ENCODE peak calls at places on chromosomes 6 and 20, in four cellular contexts. D is IMR-90, N is H1, K is mesendoderm. X is an unnamed sample.

GRCh38 chr6:93416575-93417420 is 2.6 kb downstream of the EPHA7 start:
- DNase-seq in N (peak; percentile 79), D (no peak), K (peak; percentile 67), X (peak; percentile 62)

GRCh38 chr6:38215225-38215624 is 395.7 kb downstream of the ZFAND3 start:
- DNase-seq in N (no peak), D (no peak), K (no peak), X (no peak)

GRCh38 chr20:19354950-19355349 is 142.5 kb downstream of the SLC24A3 start:
- DNase-seq in K (no peak), N (no peak), D (no peak), X (no peak)

GRCh38 chr6:159395614-159396013 is 226.4 kb downstream of the FNDC1 start:
- DNase-seq in K (no peak), N (no peak), D (no peak), X (no peak)

GRCh38 chr6:166554316-166554715 is 32.2 kb downstream of the RAMACL start:
- DNase-seq in N (no peak), D (peak; percentile 59), K (no peak), X (no peak)

GRCh38 chr6:41371992-41372525 is 36.7 kb downstream of the NCR2 start:
- DNase-seq in K (peak; percentile 66), D (no peak), N (peak; percentile 54), X (peak; percentile 46)

GRCh38 chr6:129932321-129932720 is 71.2 kb upstream of the TMEM244 start:
- DNase-seq in K (no peak), D (no peak), N (no peak), X (no peak)

GRCh38 chr6:113018351-113019151 is 671.4 kb downstream of the RFPL4B start:
- DNase-seq in D (peak; percentile 74), N (no peak), K (no peak), X (no peak)

GRCh38 chr20:49924247-49924646 is 8.9 kb upstream of the SPATA2 start:
- DNase-seq in K (no peak), N (no peak), D (no peak), X (no peak)

GRCh38 chr20:1177680-1178079 is 7.1 kb downstream of the TMEM74B start:
- DNase-seq in D (peak; percentile 3), N (peak; percentile 57), K (peak; percentile 85), X (peak; percentile 80)

GRCh38 chr6:14210077-14210476 is 92.5 kb downstream of the CD83 start:
- DNase-seq in D (no peak), K (no peak), N (no peak), X (no peak)

GRCh38 chr20:43691928-43692524 is 25.1 kb downstream of the MYBL2 start:
- DNase-seq in N (peak; percentile 78), K (peak; percentile 67), D (peak; percentile 18), X (peak; percentile 66)

GRCh38 chr6:42254505-42254904 is 36.8 kb upstream of the MRPS10 start:
- DNase-seq in D (no peak), N (no peak), K (no peak), X (no peak)

GRCh38 chr20:39651645-39652340 is 689.6 kb downstream of the DHX35 start:
- DNase-seq in K (no peak), D (no peak), N (no peak), X (no peak)

GRCh38 chr20:53186630-53187029 is 214.5 kb downstream of the TSHZ2 start:
- DNase-seq in K (no peak), N (no peak), D (no peak), X (no peak)

GRCh38 chr20:57620999-57621398 is 773 bp upstream of the ZBP1 start:
- DNase-seq in N (peak; percentile 33), D (no peak), K (no peak), X (no peak)

GRCh38 chr20:49579874-49580817 is 12.2 kb upstream of the PTGIS start:
- DNase-seq in N (no peak), D (peak; percentile 85), K (no peak), X (no peak)

GRCh38 chr6:72950114-72950860 is 275.0 kb downstream of the KHDC1L start:
- DNase-seq in K (peak; percentile 69), D (peak; percentile 89), N (no peak), X (no peak)

GRCh38 chr6:66962082-66962481 is 1255.1 kb upstream of the EYS start:
- DNase-seq in K (no peak), D (no peak), N (no peak), X (no peak)

GRCh38 chr6:39377530-39377929 is 55.0 kb upstream of the KCNK16 start:
- DNase-seq in N (peak; percentile 76), D (peak; percentile 44), K (peak; percentile 90), X (peak; percentile 84)

GRCh38 chr6:155125916-155126315 is 130.8 kb downstream of the TIAM2 start:
- DNase-seq in K (no peak), D (peak; percentile 80), N (no peak), X (no peak)

GRCh38 chr6:63306446-63306845 is 13.3 kb downstream of the LGSN start:
- DNase-seq in D (no peak), K (no peak), N (no peak), X (no peak)

GRCh38 chr6:90044833-90045337 is 150.6 kb downstream of the GJA10 start:
- DNase-seq in N (no peak), D (peak; percentile 88), K (peak; percentile 15), X (no peak)

GRCh38 chr6:27177454-27178000 is 70.0 kb upstream of the PRSS16 start:
- DNase-seq in N (peak; percentile 84), D (peak; percentile 83), K (peak; percentile 97), X (peak; percentile 90)

GRCh38 chr6:147099974-147100373 is 104.2 kb upstream of the STXBP5 start:
- DNase-seq in K (no peak), D (peak; percentile 93), N (no peak), X (no peak)

GRCh38 chr6:54697423-54697822 is 149.1 kb upstream of the FAM83B start:
- DNase-seq in K (peak; percentile 46), D (peak; percentile 16), N (no peak), X (no peak)

GRCh38 chr6:133726188-133726587 is 162.7 kb upstream of the TCF21 start:
- DNase-seq in D (no peak), K (no peak), N (no peak), X (no peak)

GRCh38 chr6:132495604-132496079 is 17.3 kb downstream of the STX7 start:
- DNase-seq in D (no peak), N (no peak), K (no peak), X (no peak)

GRCh38 chr6:169186496-169187169 is 67.0 kb downstream of the THBS2 start:
- DNase-seq in K (no peak), D (no peak), N (no peak), X (no peak)

GRCh38 chr20:7790189-7790588 is 150.1 kb downstream of the HAO1 start:
- DNase-seq in D (no peak), N (no peak), K (no peak), X (no peak)

GRCh38 chr6:26022166-26022510 is 59.5 kb downstream of the TRIM38 start:
- DNase-seq in K (peak; percentile 90), N (no peak), D (peak; percentile 88), X (no peak)

GRCh38 chr20:58700823-58701222 is 8.2 kb downstream of the NPEPL1 start:
- DNase-seq in K (no peak), N (no peak), D (no peak), X (peak; percentile 23)

DNA sequence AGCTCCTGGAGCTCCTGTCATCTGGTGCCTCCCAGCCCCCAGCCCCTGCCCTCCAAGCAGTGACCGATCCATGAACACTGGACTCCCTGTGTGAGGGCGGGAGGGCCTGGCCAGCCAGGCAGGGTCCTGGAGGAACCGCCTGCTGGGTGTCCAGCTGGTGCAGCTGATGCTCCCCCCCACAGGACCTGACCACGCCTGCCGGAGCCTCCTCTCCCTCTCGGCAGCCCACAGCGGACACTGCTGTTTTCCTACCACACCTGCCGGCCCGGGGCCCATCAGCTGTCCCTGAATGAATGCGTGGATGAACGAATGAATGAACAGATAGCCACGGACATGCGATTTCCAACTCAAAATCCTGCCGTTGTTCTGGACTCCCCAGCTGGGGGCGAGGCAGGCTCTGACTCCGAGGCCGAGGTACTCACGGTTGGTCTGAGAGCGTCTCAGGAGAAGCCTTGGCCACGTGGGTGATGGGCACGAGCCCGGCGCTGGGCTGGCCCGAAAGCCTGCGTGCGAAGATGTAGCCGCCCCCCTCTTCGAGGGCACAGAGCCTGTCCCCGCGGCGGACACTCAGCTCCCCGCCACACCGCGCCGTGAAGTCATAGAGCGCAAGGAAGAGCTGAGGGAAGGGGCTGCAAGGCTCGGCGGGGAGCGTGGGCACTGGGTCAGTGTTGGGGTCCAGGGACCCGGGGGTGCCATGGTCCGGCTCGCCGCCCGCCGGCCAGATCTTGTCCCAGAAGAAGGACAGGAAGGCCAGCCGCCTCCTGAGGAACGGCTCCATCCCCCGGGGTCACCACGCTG is 664 bp downstream of the SRMS start:
- DNase-seq in N (no peak), D (no peak), K (no peak), X (no peak)
- H3K27me3 ChIP-seq in N (no peaks in the 10 kb centered on the region), D (peaks cover 40% of the 10 kb centered on the region), K (no peaks in the 10 kb centered on the region), X (no peaks in the 10 kb centered on the region)

GRCh38 chr6:137678451-137678850 is 184.3 kb upstream of the OLIG3 start:
- DNase-seq in D (no peak), N (no peak), K (no peak), X (no peak)
- H4K5ac ChIP-seq in D (no peak overlapping the region), N (no peak overlapping the region), K (no peak overlapping the region), X (no peak overlapping the region)

DNA sequence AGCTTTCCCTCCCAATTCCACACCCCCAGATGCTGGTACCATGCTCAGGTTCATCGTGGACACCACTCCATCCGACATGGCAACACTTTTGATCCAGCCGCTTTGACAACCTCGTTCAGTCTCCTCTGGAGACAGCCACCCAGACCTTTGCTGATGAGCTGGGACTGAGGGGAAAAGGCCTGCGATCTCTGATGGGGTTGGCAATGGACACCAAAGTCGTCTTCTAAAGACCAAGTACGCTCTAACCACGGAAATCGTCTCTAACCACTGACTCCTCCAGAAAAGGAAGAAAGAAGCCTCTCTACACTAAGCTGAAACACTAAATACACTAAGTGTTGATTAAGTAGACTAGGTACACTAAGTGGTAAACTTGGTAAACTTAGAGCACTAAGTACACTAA is 26.1 kb upstream of the HLA-E start:
- DNase-seq in N (no peak), D (no peak), K (no peak), X (no peak)
- H3K27me3 ChIP-seq in N (peaks cover 71% of the 10 kb centered on the region), D (peaks cover 83% of the 10 kb centered on the region), K (peaks cover 52% of the 10 kb centered on the region), X (peaks cover 75% of the 10 kb centered on the region)

GRCh38 chr6:11710221-11710836 is 68.3 kb downstream of the ADTRP start:
- DNase-seq in N (no peak), D (peak; percentile 43), K (peak; percentile 16), X (no peak)
- H4K5ac ChIP-seq in N (no peak overlapping the region), D (peak overlapping the region; percentile 63), K (no peak overlapping the region), X (no peak overlapping the region)

GRCh38 chr6:48027704-48028435 is 83.1 kb downstream of the PTCHD4 start:
- DNase-seq in K (no peak), D (no peak), N (no peak), X (no peak)

GRCh38 chr6:48036316-48036715 is 74.7 kb downstream of the PTCHD4 start:
- DNase-seq in N (no peak), D (peak; percentile 26), K (no peak), X (no peak)

GRCh38 chr6:48037946-48038345 is 73.1 kb downstream of the PTCHD4 start:
- DNase-seq in N (no peak), K (no peak), D (no peak), X (no peak)

GRCh38 chr6:48032156-48032555 is 78.8 kb downstream of the PTCHD4 start:
- DNase-seq in K (peak; percentile 22), N (no peak), D (peak; percentile 81), X (no peak)
- H3K27me3 ChIP-seq in K (no peaks in the 10 kb centered on the region), N (no peaks in the 10 kb centered on the region), D (no peaks in the 10 kb centered on the region), X (no peaks in the 10 kb centered on the region)